ENCODE peak calls at places on chromosomes 1 and 21, in ten cellular contexts. H, S, T, I, X, J, Y, P, W and Q are unnamed samples.

GRCh38 chr1:203520315-203520714 is 26.4 kb downstream of the OPTC start:
- DNase-seq in H (no peak), S (peak), T (no peak), I (peak), X (no peak), J (no peak), Y (no peak), P (no peak), W (no peak), Q (no peak)

GRCh38 chr21:46527801-46528200 is 69.1 kb downstream of the DIP2A start:
- DNase-seq in H (no peak), S (no peak), T (no peak), I (no peak), X (no peak), J (no peak), Y (no peak), P (no peak), W (no peak), Q (no peak)

GRCh38 chr1:21818661-21819060 is 6.6 kb downstream of the LDLRAD2 start:
- DNase-seq in H (no peak), S (peak), T (peak), I (peak), X (no peak), J (no peak), Y (peak), P (no peak), W (peak), Q (peak)

GRCh38 chr1:164914208-164914607 is 355.2 kb downstream of the PBX1 start:
- DNase-seq in H (peak), S (peak), T (no peak), I (peak), X (no peak), J (no peak), Y (peak), P (no peak), W (no peak), Q (no peak)

GRCh38 chr1:15808955-15809354 is 1.5 kb upstream of the UQCRHL start:
- DNase-seq in H (no peak), S (no peak), T (no peak), I (no peak), X (no peak), J (no peak), Y (peak), P (no peak), W (no peak), Q (no peak)

GRCh38 chr1:9860887-9861286 is 37.1 kb upstream of the CLSTN1 start:
- DNase-seq in H (no peak), S (no peak), T (no peak), I (no peak), X (no peak), J (no peak), Y (no peak), P (no peak), W (no peak), Q (no peak)

GRCh38 chr1:67342002-67342890 is 34.6 kb downstream of the IL12RB2 start:
- DNase-seq in H (no peak), S (no peak), T (no peak), I (no peak), X (no peak), J (no peak), Y (no peak), P (no peak), W (no peak), Q (peak)

GRCh38 chr1:8510041-8510823 is 192.3 kb downstream of the SLC45A1 start:
- DNase-seq in H (peak), S (peak), T (peak), I (peak), X (no peak), J (no peak), Y (no peak), P (no peak), W (no peak), Q (no peak)

GRCh38 chr1:19708558-19708957 is 43.9 kb downstream of the HTR6 start:
- DNase-seq in H (no peak), S (no peak), T (no peak), I (no peak), X (no peak), J (no peak), Y (no peak), P (no peak), W (no peak), Q (no peak)

GRCh38 chr1:212838145-212838544 is 9.3 kb downstream of the SPATA45 start:
- DNase-seq in H (no peak), S (no peak), T (no peak), I (no peak), X (no peak), J (no peak), Y (no peak), P (no peak), W (no peak), Q (no peak)

GRCh38 chr1:194755241-194755953 is 1569.0 kb upstream of the B3GALT2 start:
- DNase-seq in H (no peak), S (no peak), T (no peak), I (no peak), X (no peak), J (no peak), Y (no peak), P (no peak), W (no peak), Q (no peak)

GRCh38 chr1:117014209-117014608 is 12.6 kb downstream of the CD101 start:
- DNase-seq in H (peak), S (no peak), T (no peak), I (no peak), X (no peak), J (no peak), Y (no peak), P (no peak), W (no peak), Q (no peak)

GRCh38 chr1:58874757-58875755 is 91.2 kb upstream of the JUN start:
- DNase-seq in H (no peak), S (peak), T (no peak), I (peak), X (no peak), J (no peak), Y (no peak), P (no peak), W (peak), Q (no peak)

GRCh38 chr1:94698759-94699502 is 121.2 kb upstream of the SLC44A3 start:
- DNase-seq in H (no peak), S (peak), T (no peak), I (peak), X (peak), J (no peak), Y (no peak), P (no peak), W (no peak), Q (no peak)